ENCODE peak calls at places on chromosomes 16 and 17, in eight cellular contexts. Q, C, E, K, N, H, O and R are unnamed samples.

GRCh38 chr17:80798595-80799552 is 192.8 kb upstream of the CHMP6 start:
- DNase-seq in Q (no peak), N (no peak), C (no peak), K (no peak), O (no peak), E (no peak), H (no peak), R (no peak)

GRCh38 chr17:83202002-83203000 is 122.9 kb downstream of the METRNL start:
- DNase-seq in Q (no peak), O (no peak), K (no peak), N (no peak), E (no peak), C (no peak), H (no peak), R (no peak)

GRCh38 chr16:23629516-23629915 is 11.6 kb downstream of the PALB2 start:
- DNase-seq in H (no peak), N (no peak), C (no peak), K (no peak), E (no peak), Q (no peak), O (no peak), R (no peak)

GRCh38 chr16:4980691-4981090 is 22.6 kb downstream of the SEC14L5 start:
- DNase-seq in K (no peak), H (no peak), Q (no peak), C (no peak), E (no peak), N (no peak), O (no peak), R (no peak)

GRCh38 chr17:4719684-4720221 is 9.3 kb downstream of the ARRB2 start:
- DNase-seq in N (no peak), Q (no peak), C (no peak), E (no peak), O (no peak), H (no peak), K (no peak), R (no peak)

GRCh38 chr17:15279011-15279477 is 13.9 kb upstream of the PMP22 start:
- DNase-seq in E (peak), K (no peak), Q (no peak), H (peak), N (no peak), O (no peak), C (no peak), R (no peak)

GRCh38 chr17:48596000-48596734 is 2.6 kb upstream of the HOXB5 start:
- DNase-seq in H (no peak), Q (no peak), N (no peak), C (peak), E (no peak), O (no peak), K (peak), R (peak)

GRCh38 chr16:3023415-3023668 is 400 bp downstream of the HCFC1R1 start:
- DNase-seq in H (peak), Q (no peak), C (no peak), N (no peak), K (no peak), E (peak), O (peak), R (no peak)

GRCh38 chr17:30372755-30373154 is 6.0 kb upstream of the CPD start:
- DNase-seq in Q (no peak), E (peak), N (no peak), K (no peak), H (no peak), C (no peak), O (no peak), R (no peak)

GRCh38 chr17:9360610-9361571 is 214.7 kb downstream of the STX8 start:
- DNase-seq in Q (no peak), K (no peak), N (no peak), E (peak), O (peak), C (no peak), H (no peak), R (no peak)

GRCh38 chr16:369866-370436 is 387 bp downstream of the MRPL28 start:
- DNase-seq in Q (no peak), H (no peak), C (no peak), K (no peak), N (no peak), E (no peak), O (no peak), R (no peak)

GRCh38 chr17:66855204-66855603 is 20.3 kb downstream of the CACNG5 start:
- DNase-seq in E (no peak), O (no peak), H (no peak), C (peak), N (peak), Q (no peak), K (no peak), R (no peak)

GRCh38 chr17:2564876-2565275 is 28.6 kb upstream of the PAFAH1B1 start:
- DNase-seq in E (no peak), C (no peak), H (no peak), O (no peak), K (no peak), N (no peak), Q (no peak), R (peak)

GRCh38 chr16:11360581-11360980 is 15.3 kb downstream of the RMI2 start:
- DNase-seq in E (peak), O (no peak), H (no peak), C (no peak), Q (no peak), K (no peak), N (no peak), R (no peak)

GRCh38 chr17:81509048-81509686 is 3.4 kb downstream of the ACTG1 start:
- DNase-seq in E (peak), K (peak), C (no peak), Q (no peak), N (peak), O (no peak), H (no peak), R (no peak)

GRCh38 chr17:17684901-17685774 is 3.9 kb downstream of the RAI1 start:
- DNase-seq in H (no peak), O (peak), K (peak), E (peak), Q (no peak), N (no peak), C (no peak), R (peak)

GRCh38 chr17:34167359-34167758 is 87.7 kb upstream of the CCL2 start:
- DNase-seq in H (no peak), Q (no peak), N (no peak), E (no peak), K (no peak), C (no peak), O (no peak), R (peak)

GRCh38 chr17:79305831-79306687 is 231.4 kb downstream of the ENGASE start:
- DNase-seq in H (no peak), K (no peak), N (no peak), Q (no peak), O (no peak), C (no peak), E (no peak), R (peak)

GRCh38 chr16:50099957-50100648 is 34.3 kb downstream of the HEATR3 start:
- DNase-seq in E (no peak), K (peak), C (no peak), N (no peak), O (no peak), Q (no peak), H (no peak), R (no peak)

GRCh38 chr17:67488161-67488560 is 111.1 kb downstream of the PITPNC1 start:
- DNase-seq in Q (no peak), O (no peak), C (no peak), H (no peak), N (no peak), K (no peak), E (peak), R (no peak)

GRCh38 chr16:89138843-89139520 is 32.6 kb upstream of the CDH15 start:
- DNase-seq in O (no peak), C (no peak), E (no peak), H (no peak), N (no peak), K (no peak), Q (no peak), R (no peak)

GRCh38 chr17:76373481-76373825 is 11.0 kb upstream of the SPHK1 start:
- DNase-seq in Q (no peak), H (no peak), O (no peak), E (no peak), K (no peak), C (no peak), N (no peak), R (no peak)

GRCh38 chr17:61575352-61575975 is 15.6 kb downstream of the NACA2 start:
- DNase-seq in K (peak), O (no peak), Q (no peak), E (peak), C (no peak), H (no peak), N (no peak), R (no peak)

GRCh38 chr17:31687505-31688126 is 171.4 kb downstream of the COPRS start:
- DNase-seq in H (no peak), C (no peak), K (no peak), Q (no peak), O (no peak), E (no peak), N (no peak), R (no peak)

GRCh38 chr16:71367243-71367976 is 8.9 kb downstream of the CALB2 start:
- DNase-seq in O (no peak), N (peak), K (peak), Q (no peak), H (no peak), C (no peak), E (peak), R (no peak)

GRCh38 chr16:89119161-89119621 is 25.5 kb downstream of the ACSF3 start:
- DNase-seq in N (no peak), K (no peak), Q (no peak), H (no peak), C (no peak), E (no peak), O (no peak), R (no peak)

GRCh38 chr17:41532947-41533570 is 5.0 kb upstream of the KRT19 start:
- DNase-seq in Q (no peak), C (no peak), N (no peak), K (no peak), O (no peak), E (no peak), H (no peak), R (no peak)

GRCh38 chr17:59356543-59357218 is 25.2 kb downstream of the YPEL2 start:
- DNase-seq in O (no peak), H (no peak), Q (no peak), E (peak), C (no peak), K (no peak), N (no peak), R (no peak)

GRCh38 chr17:40349477-40350409 is 14.8 kb downstream of the GJD3 start:
- DNase-seq in H (no peak), Q (no peak), K (peak), C (no peak), N (no peak), E (peak), O (no peak), R (no peak)

GRCh38 chr16:1923299-1924034 is 5.3 kb upstream of the HS3ST6 start:
- DNase-seq in Q (no peak), H (no peak), K (no peak), O (peak), E (peak), N (no peak), C (no peak), R (peak)

GRCh38 chr17:45759761-45760160 is 24.4 kb upstream of the CRHR1 start:
- DNase-seq in C (no peak), H (no peak), O (no peak), E (no peak), K (peak), N (no peak), Q (no peak), R (no peak)

GRCh38 chr16:73878616-73879015 is 418.0 kb upstream of the PSMD7 start:
- DNase-seq in N (peak), H (peak), E (peak), O (peak), C (no peak), K (peak), Q (no peak), R (peak)